ENCODE peak calls at places on chromosome 14, in six cellular contexts. B is mammary epithelial cell, T is upper lobe of right lung, Z is keratinocyte, K is GM23338, N is heart left ventricle. S is an unnamed sample.

GRCh38 chr14:94689218-94689984 is 77.2 kb downstream of the SERPINA3 start:
- DNase-seq in B (peak; percentile 23), T (peak; percentile 76), Z (no peak), K (peak; percentile 78), N (peak; percentile 54), S (peak; percentile 83)

GRCh38 chr14:76760331-76761197 is 704 bp upstream of the VASH1 start:
- DNase-seq in B (no peak), T (no peak), Z (no peak), K (no peak), N (peak; percentile 24), S (peak; percentile 70)

GRCh38 chr14:64292197-64292596 is 2.0 kb downstream of the ESR2 start:
- DNase-seq in B (no peak), T (no peak), Z (no peak), K (no peak), N (no peak), S (no peak)

GRCh38 chr14:36652542-36653201 is 9.0 kb upstream of the PAX9 start:
- DNase-seq in B (no peak), T (no peak), Z (no peak), K (no peak), N (no peak), S (no peak)

GRCh38 chr14:36663404-36664321 is 2.0 kb downstream of the PAX9 start:
- DNase-seq in B (no peak), T (no peak), Z (no peak), K (peak; percentile 79), N (peak; percentile 26), S (no peak)

GRCh38 chr14:96091941-96092411 is 52.8 kb downstream of the C14orf132 start:
- DNase-seq in B (no peak), T (no peak), Z (no peak), K (no peak), N (peak; percentile 45), S (no peak)

GRCh38 chr14:67187210-67187609 is 2.0 kb upstream of the GARIN2 start:
- DNase-seq in B (peak; percentile 84), T (no peak), Z (peak; percentile 26), K (no peak), N (no peak), S (no peak)

GRCh38 chr14:90839024-90839888 is 23.0 kb upstream of the TTC7B start:
- DNase-seq in B (no peak), T (peak; percentile 60), Z (no peak), K (no peak), N (peak; percentile 75), S (no peak)

GRCh38 chr14:100871234-100872186 is 32.0 kb downstream of the RTL1 start:
- DNase-seq in B (peak; percentile 11), T (peak; percentile 35), Z (no peak), K (no peak), N (peak; percentile 24), S (peak; percentile 30)

GRCh38 chr14:101242442-101243385 is 318.6 kb upstream of the DIO3 start:
- DNase-seq in B (no peak), T (no peak), Z (no peak), K (no peak), N (no peak), S (peak; percentile 52)

GRCh38 chr14:77485901-77486678 is 12.5 kb downstream of the ISM2 start:
- DNase-seq in B (peak; percentile 54), T (no peak), Z (no peak), K (no peak), N (no peak), S (no peak)

GRCh38 chr14:41548666-41549065 is 58.0 kb upstream of the LRFN5 start:
- DNase-seq in B (no peak), T (no peak), Z (no peak), K (no peak), N (no peak), S (no peak)

GRCh38 chr14:88321692-88322504 is 1.2 kb downstream of the KCNK10 start:
- DNase-seq in B (no peak), T (no peak), Z (no peak), K (peak; percentile 21), N (no peak), S (no peak)

GRCh38 chr14:58829594-58829993 is 191.8 kb downstream of the DACT1 start:
- DNase-seq in B (peak; percentile 63), T (no peak), Z (no peak), K (no peak), N (no peak), S (no peak)

GRCh38 chr14:73718742-73719251 is 4.6 kb upstream of the PNMA1 start:
- DNase-seq in B (no peak), T (peak; percentile 54), Z (no peak), K (peak; percentile 86), N (peak; percentile 70), S (peak; percentile 72)
- H3K27ac ChIP-seq in B (no peak overlapping the region), T (no peak overlapping the region), Z (no peak overlapping the region), K (no peak overlapping the region), N (peak overlapping the region; percentile 63), S (peak overlapping the region; percentile 74)

GRCh38 chr14:104593241-104593701 is 11.3 kb downstream of the TMEM179 start:
- DNase-seq in B (no peak), T (no peak), Z (no peak), K (peak; percentile 30), N (peak; percentile 30), S (no peak)
- TF ChIP-seq CTCF in B (no peak), T (no peak), Z (no peak), K (no peak), N (peak; percentile 13), S (no peak)

GRCh38 chr14:93199031-93199430 is 7.8 kb downstream of the GON7 start:
- DNase-seq in B (no peak), T (no peak), Z (no peak), K (no peak), N (no peak), S (no peak)
- H3K4me1 ChIP-seq in B (no peaks in the 10 kb centered on the region), T (no peaks in the 10 kb centered on the region), Z (no peaks in the 10 kb centered on the region), K (no peaks in the 10 kb centered on the region), N (no peaks in the 10 kb centered on the region), S (no peaks in the 10 kb centered on the region)

DNA sequence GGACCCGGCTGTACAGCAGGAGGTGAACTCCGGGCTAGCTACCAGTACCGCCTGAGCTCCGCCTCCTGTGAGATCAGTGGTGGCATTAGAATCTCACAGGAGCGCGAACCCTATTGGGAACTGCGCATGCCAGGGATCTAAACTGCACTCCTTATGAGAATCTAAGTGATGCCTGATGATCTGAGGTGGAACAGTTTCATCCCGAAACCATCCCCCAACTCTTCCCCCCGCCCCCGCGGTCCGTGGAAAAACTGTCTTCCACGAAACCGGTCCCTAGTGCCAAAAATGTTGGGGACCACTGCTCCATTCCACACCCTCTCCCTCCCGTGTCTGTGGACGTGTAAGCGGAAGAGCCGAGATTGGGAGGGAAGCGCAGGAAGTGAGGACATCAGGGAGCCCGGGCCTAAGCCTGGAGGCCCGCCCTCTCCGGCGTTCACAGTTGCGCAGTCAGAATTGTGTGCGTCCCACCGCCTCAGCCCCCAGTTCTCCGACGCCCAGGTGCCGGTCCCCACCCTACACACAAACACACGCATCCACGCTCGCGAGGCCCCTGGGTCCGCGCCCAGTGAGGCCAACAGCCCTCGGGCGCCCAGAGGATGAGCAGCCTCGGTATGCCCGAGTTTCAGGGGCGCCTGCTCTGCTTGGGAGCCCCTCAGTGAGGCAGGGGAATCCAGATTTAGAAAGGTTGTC is 1.8 kb upstream of the RNASE4 start:
- DNase-seq in B (peak; percentile 87), T (peak; percentile 93), Z (peak; percentile 69), K (peak; percentile 83), N (peak; percentile 95), S (peak; percentile 94)
- H3K27ac ChIP-seq in B (peak overlapping the region; percentile 92), T (peak overlapping the region; percentile 100), Z (peak overlapping the region; percentile 90), K (peak overlapping the region; percentile 82), N (peak overlapping the region; percentile 100), S (peak overlapping the region; percentile 100)

GRCh38 chr14:74654931-74655330 is 42.9 kb upstream of the LTBP2 start:
- DNase-seq in B (no peak), T (no peak), Z (no peak), K (no peak), N (no peak), S (no peak)

GRCh38 chr14:74650927-74651686 is 39.1 kb upstream of the LTBP2 start:
- DNase-seq in B (no peak), T (no peak), Z (no peak), K (no peak), N (no peak), S (no peak)

GRCh38 chr14:74655597-74656389 is 43.8 kb upstream of the LTBP2 start:
- DNase-seq in B (peak; percentile 76), T (no peak), Z (no peak), K (no peak), N (no peak), S (no peak)

GRCh38 chr14:74652541-74652940 is 40.5 kb upstream of the LTBP2 start:
- DNase-seq in B (no peak), T (no peak), Z (no peak), K (no peak), N (no peak), S (no peak)

DNA sequence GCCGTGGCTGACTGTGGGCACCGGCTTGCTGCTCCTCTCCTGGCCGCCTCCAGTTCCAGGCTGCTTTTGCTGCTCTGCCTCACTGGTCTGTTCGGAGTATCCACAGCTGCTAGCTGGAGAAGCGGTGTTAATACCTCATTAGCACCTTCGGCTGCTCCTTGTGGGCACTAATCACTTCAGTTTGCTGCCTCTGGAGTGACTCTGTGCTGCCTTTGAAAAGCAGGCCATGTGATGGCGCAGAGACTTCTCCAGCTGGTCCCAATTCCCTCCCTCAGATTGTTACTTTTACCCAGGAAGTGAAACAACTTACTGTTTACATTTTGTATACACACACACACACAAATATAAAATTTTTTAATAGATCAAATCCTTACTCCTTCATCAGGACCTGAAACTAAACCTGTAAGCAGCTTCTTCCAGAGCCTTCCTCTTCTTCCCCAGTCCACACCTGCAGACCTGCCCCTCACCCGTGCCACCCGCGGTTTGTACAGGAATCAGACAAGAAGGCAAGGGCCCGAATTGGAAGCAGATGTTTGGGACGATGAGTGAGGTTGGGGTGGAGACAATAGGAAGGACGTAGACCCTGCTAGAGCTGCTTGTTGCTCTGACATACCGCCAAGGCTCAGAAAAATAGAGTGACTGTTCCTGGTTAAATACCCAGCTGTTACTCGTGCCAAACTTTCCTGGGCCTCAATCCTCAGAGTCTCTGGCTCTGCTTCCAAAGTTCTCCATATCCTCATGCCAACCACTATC is 41.5 kb upstream of the LTBP2 start:
- DNase-seq in B (no peak), T (no peak), Z (no peak), K (no peak), N (no peak), S (no peak)
- TF ChIP-seq CTCF in B (no peak), T (no peak), Z (no peak), K (no peak), N (no peak), S (no peak)

GRCh38 chr14:74567219-74567618 is 44.8 kb downstream of the LTBP2 start:
- DNase-seq in B (no peak), T (no peak), Z (no peak), K (no peak), N (peak; percentile 16), S (peak; percentile 47)
- H3K4me1 ChIP-seq in B (peaks cover 84% of the 10 kb centered on the region), T (peaks cover 44% of the 10 kb centered on the region), Z (peaks cover 83% of the 10 kb centered on the region), K (peaks cover 6% of the 10 kb centered on the region), N (peaks cover 17% of the 10 kb centered on the region), S (peaks cover 9% of the 10 kb centered on the region)

DNA sequence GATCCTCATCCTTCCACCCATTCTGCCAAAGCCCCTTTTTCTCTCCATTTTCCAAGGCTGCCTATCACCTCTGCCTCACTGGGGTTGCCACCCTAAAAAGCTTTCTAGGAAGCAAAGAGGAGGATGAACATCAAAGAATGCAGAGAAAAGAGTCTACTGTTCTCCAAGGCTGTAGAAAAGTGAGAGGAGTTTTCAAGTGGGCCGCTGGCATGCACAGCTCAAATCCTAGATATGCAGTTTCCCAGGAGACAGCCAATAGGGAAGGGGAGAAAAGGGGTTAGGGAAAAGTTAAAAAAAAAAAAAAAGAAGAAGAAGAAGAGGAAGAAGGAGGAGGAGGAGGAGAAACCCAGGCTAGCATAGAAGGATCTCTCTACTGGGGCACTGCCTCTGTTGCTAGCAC is 650 bp downstream of the BATF start:
- DNase-seq in B (no peak), T (no peak), Z (no peak), K (no peak), N (no peak), S (no peak)
- H3K27ac ChIP-seq in B (no peak overlapping the region), T (peak overlapping the region; percentile 75), Z (no peak overlapping the region), K (no peak overlapping the region), N (no peak overlapping the region), S (peak overlapping the region; percentile 83)

GRCh38 chr14:26163761-26164160 is 434.1 kb downstream of the NOVA1 start:
- DNase-seq in B (no peak), T (no peak), Z (no peak), K (peak; percentile 75), N (no peak), S (no peak)
- TF ChIP-seq CTCF in B (no peak), T (peak; percentile 14), Z (peak; percentile 7), K (peak; percentile 66), N (no peak), S (no peak)